ENCODE peak calls at places on chromosomes 2 and 18, in five cellular contexts. N, R, C, S and L are unnamed samples.

GRCh38 chr2:207330912-207331311 is 165.2 kb upstream of the KLF7 start:
- ATAC-seq in N (peak; percentile 67), R (no peak), C (peak; percentile 79), S (peak; percentile 76), L (peak; percentile 27)

GRCh38 chr2:10339647-10340592 is 37.2 kb downstream of the HPCAL1 start:
- ATAC-seq in N (no peak), R (no peak), C (no peak), S (no peak), L (no peak)

GRCh38 chr2:59930430-59930829 is 623.0 kb downstream of the BCL11A start:
- ATAC-seq in N (no peak), R (no peak), C (no peak), S (no peak), L (no peak)

GRCh38 chr18:56789004-56789888 is 138.1 kb downstream of the WDR7 start:
- ATAC-seq in N (peak; percentile 81), R (peak; percentile 65), C (no peak), S (peak; percentile 89), L (no peak)

GRCh38 chr2:53473236-53473635 is 294.4 kb upstream of the CHAC2 start:
- ATAC-seq in N (peak; percentile 69), R (peak; percentile 94), C (peak; percentile 69), S (peak; percentile 43), L (no peak)

GRCh38 chr18:48715651-48716354 is 177.0 kb downstream of the CTIF start:
- ATAC-seq in N (peak; percentile 25), R (no peak), C (peak; percentile 78), S (peak; percentile 87), L (peak; percentile 73)

GRCh38 chr18:58998421-58999203 is 133.9 kb downstream of the ZNF532 start:
- ATAC-seq in N (no peak), R (no peak), C (peak; percentile 49), S (peak; percentile 84), L (no peak)

GRCh38 chr2:230805353-230806017 is 59.3 kb upstream of the ITM2C start:
- ATAC-seq in N (no peak), R (no peak), C (no peak), S (peak; percentile 57), L (no peak)

GRCh38 chr18:77130229-77131099 is 2.1 kb downstream of the MBP start:
- ATAC-seq in N (no peak), R (no peak), C (no peak), S (no peak), L (no peak)

GRCh38 chr2:19321946-19322345 is 36.5 kb downstream of the OSR1 start:
- ATAC-seq in N (no peak), R (no peak), C (no peak), S (no peak), L (no peak)

GRCh38 chr18:76687271-76688006 is 134.9 kb upstream of the ZNF236 start:
- ATAC-seq in N (no peak), R (no peak), C (no peak), S (peak; percentile 64), L (peak; percentile 57)

GRCh38 chr2:113876503-113877387 is 13.1 kb upstream of the ACTR3 start:
- ATAC-seq in N (peak; percentile 85), R (peak; percentile 99), C (peak; percentile 62), S (no peak), L (no peak)

GRCh38 chr2:68357608-68358337 is 7.3 kb upstream of the PLEK start:
- ATAC-seq in N (peak; percentile 95), R (peak; percentile 99), C (peak; percentile 66), S (peak; percentile 90), L (peak; percentile 61)

GRCh38 chr2:101805146-101806088 is 107.9 kb downstream of the MAP4K4 start:
- ATAC-seq in N (peak; percentile 50), R (no peak), C (no peak), S (no peak), L (no peak)

GRCh38 chr2:36859366-36859792 is 107.0 kb downstream of the STRN start:
- ATAC-seq in N (no peak), R (peak; percentile 47), C (no peak), S (peak; percentile 8), L (no peak)

GRCh38 chr2:8247905-8248622 is 433.8 kb upstream of the ID2 start:
- ATAC-seq in N (no peak), R (no peak), C (no peak), S (no peak), L (peak; percentile 41)

GRCh38 chr2:100422320-100422719 is 4.9 kb upstream of the CHST10 start:
- ATAC-seq in N (peak; percentile 89), R (peak; percentile 94), C (peak; percentile 40), S (peak; percentile 34), L (no peak)

GRCh38 chr2:207617011-207617671 is 8.1 kb downstream of the METTL21A start:
- ATAC-seq in N (no peak), R (no peak), C (peak; percentile 66), S (no peak), L (peak; percentile 75)

GRCh38 chr2:137178955-137179377 is 413.6 kb downstream of the THSD7B start:
- ATAC-seq in N (no peak), R (no peak), C (no peak), S (peak; percentile 80), L (peak; percentile 39)

GRCh38 chr2:1730047-1730937 is 14.0 kb downstream of the PXDN start:
- ATAC-seq in N (no peak), R (peak; percentile 40), C (peak; percentile 35), S (no peak), L (peak; percentile 52)

GRCh38 chr2:229775614-229776313 is 61.4 kb upstream of the DNER start:
- ATAC-seq in N (no peak), R (no peak), C (no peak), S (peak; percentile 45), L (no peak)

GRCh38 chr2:227759411-227760113 is 13.9 kb downstream of the SCYGR8 start:
- ATAC-seq in N (no peak), R (peak; percentile 69), C (no peak), S (no peak), L (no peak)

GRCh38 chr2:128370468-128371247 is 52.0 kb upstream of the HS6ST1 start:
- ATAC-seq in N (no peak), R (no peak), C (no peak), S (no peak), L (no peak)

GRCh38 chr2:128367601-128368359 is 49.1 kb upstream of the HS6ST1 start:
- ATAC-seq in N (no peak), R (no peak), C (no peak), S (no peak), L (no peak)

GRCh38 chr2:128368437-128369125 is 49.9 kb upstream of the HS6ST1 start:
- ATAC-seq in N (no peak), R (no peak), C (no peak), S (no peak), L (no peak)

GRCh38 chr2:128369626-128370467 is 51.2 kb upstream of the HS6ST1 start:
- ATAC-seq in N (no peak), R (no peak), C (no peak), S (no peak), L (no peak)

DNA sequence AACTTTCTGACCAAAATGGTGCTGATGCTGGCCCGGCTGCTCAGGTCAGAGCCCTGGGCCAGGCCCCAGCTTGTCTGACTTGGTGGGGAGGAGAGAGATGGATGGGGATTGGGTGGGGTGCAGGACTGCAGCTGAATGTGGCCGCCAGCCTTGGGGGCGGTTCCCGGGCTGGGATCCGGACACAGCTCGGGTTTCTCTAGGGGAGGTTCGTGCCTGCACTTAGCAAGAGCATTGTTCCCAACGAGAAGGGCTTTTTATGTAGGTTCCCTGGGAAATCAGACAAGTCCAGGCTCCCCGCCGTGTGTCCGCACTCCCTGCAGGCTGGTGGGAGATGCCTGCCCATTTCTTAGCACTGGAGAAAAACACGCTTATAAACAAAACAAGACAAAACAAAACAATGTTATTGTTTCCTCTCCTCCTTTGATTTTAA is 50.5 kb upstream of the HS6ST1 start:
- ATAC-seq in N (no peak), R (no peak), C (no peak), S (no peak), L (peak; percentile 37)
- TF ChIP-seq EP300 in N (no peak), R (no peak), C (no peak), S (no peak), L (no peak)

GRCh38 chr2:84807063-84807485 is 73.8 kb downstream of the TRABD2A start:
- ATAC-seq in N (peak; percentile 48), R (no peak), C (peak; percentile 85), S (no peak), L (no peak)
- TF ChIP-seq POLR2AphosphoS5 in N (no peak), R (no peak), C (no peak), S (no peak), L (no peak)

GRCh38 chr2:42871372-42871771 is 79.0 kb upstream of the HAAO start:
- ATAC-seq in N (no peak), R (no peak), C (no peak), S (no peak), L (no peak)
- H3K4me1 ChIP-seq in N (peaks cover 5% of the 10 kb centered on the region), R (peaks cover 19% of the 10 kb centered on the region), C (peaks cover 31% of the 10 kb centered on the region), S (no peaks in the 10 kb centered on the region), L (peaks cover 31% of the 10 kb centered on the region)

GRCh38 chr2:20424300-20425290 is 22.3 kb upstream of the RHOB start:
- ATAC-seq in N (peak; percentile 76), R (no peak), C (peak; percentile 7), S (peak; percentile 76), L (peak; percentile 10)
- TF ChIP-seq EP300 in N (peak; percentile 66), R (peak; percentile 45), C (peak; percentile 88), S (no peak), L (no peak)

DNA sequence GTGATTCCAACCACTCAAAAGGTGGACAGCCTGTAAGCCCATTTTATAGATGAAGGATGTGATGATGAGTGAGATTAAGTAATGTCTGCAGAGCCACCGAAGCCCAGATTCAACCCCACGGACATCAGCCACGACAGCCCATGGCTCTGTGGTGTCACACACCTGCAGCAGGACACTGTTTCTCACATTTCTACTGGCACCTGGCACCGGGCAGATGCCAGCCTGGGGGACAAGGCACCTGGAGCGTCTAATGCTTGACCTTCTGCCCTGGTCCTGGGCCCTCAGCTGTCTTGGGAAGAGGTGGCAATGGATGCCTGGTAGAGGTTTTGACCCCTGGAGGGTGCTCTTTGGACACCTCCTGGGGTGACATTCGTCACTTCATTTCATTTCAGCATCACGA is 176.3 kb downstream of the ANAPC1 start:
- ATAC-seq in N (no peak), R (no peak), C (no peak), S (no peak), L (no peak)
- TF ChIP-seq POLR2AphosphoS5 in N (no peak), R (no peak), C (no peak), S (no peak), L (no peak)

DNA sequence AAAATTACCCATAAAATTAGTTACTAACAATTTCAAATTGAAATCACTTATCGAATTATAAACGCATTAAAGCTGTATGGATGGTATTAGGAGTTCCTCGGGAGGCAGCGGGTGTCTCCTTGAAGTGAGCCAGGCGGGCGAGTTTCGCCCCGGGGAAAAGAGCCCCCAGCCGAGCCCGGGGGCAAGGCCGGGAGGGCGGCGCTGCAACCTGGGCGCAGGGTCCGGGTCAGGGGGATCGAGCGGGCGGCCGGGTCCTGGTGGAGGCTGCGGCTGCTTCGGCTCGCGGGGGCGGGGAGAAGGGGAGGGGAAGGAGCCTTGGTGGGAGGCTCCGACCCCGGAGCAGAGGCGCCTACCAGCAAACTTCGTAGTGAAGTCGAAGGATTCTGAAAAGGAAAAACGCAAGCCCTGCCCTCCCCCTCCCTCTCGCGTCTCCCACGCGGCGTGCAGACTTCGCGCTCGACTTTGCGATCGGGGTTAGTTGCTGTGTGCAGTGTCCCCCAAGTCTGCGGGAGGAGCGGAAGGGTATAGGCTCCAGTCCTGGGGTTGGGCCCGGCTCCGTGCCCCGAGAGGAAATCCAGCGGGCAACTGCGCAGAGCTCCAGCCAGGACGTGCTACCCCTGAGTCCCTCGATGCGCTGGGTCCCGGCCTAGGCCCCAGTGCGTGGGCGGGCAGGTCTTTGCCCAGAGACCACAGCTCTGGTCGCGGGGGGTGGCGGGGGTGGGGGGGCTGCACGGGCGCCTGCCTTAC is 140.9 kb downstream of the MEIS1 start:
- ATAC-seq in N (peak; percentile 55), R (peak; percentile 73), C (peak; percentile 43), S (no peak), L (peak; percentile 35)
- H3K4me1 ChIP-seq in N (peaks cover 26% of the 10 kb centered on the region), R (peaks cover 36% of the 10 kb centered on the region), C (peaks cover 38% of the 10 kb centered on the region), S (no peaks in the 10 kb centered on the region), L (no peaks in the 10 kb centered on the region)